ENCODE peak calls at places on chromosomes 13 and 19, in seven cellular contexts. N is cardiac muscle cell; E is stimulated activated CD4-positive, alpha-beta T cell treated with anti-CD3 and anti-CD28 coated beads, Interleukin-1b, Interleukin-23, amount 100 ng/mL, for 1 hour; L is Calu3; W is hypothalamus; G is stimulated activated CD8-positive, alpha-beta memory T cell treated with anti-CD3 and anti-CD28 coated beads, Interleukin-4, amount 100 ng/mL, for 1 hour; C is HS-27A. M is an unnamed sample.

GRCh38 chr19:17725422-17726078 is 6.3 kb downstream of the MAP1S start:
- DNase-seq in N (no peak), E (no peak), L (no peak), W (no peak), G (no peak), C (no peak), M (no peak)

GRCh38 chr13:46341112-46341711 is 45.8 kb downstream of the RUBCNL start:
- DNase-seq in N (peak), E (no peak), L (no peak), W (no peak), G (no peak), C (no peak), M (peak)

GRCh38 chr13:100349594-100349993 is 239.0 kb downstream of the GGACT start:
- DNase-seq in N (no peak), E (no peak), L (no peak), W (no peak), G (no peak), C (no peak), M (no peak)

GRCh38 chr19:6767357-6768235 is at the start of gene SH2D3A:
- DNase-seq in N (peak), E (peak), L (peak), W (no peak), G (peak), C (no peak), M (peak)

GRCh38 chr19:34364830-34365462 is at the start of gene GPI:
- DNase-seq in N (peak), E (peak), L (peak), W (peak), G (peak), C (no peak), M (no peak)

GRCh38 chr19:12772323-12772722 is 3.0 kb downstream of the HOOK2 start:
- DNase-seq in N (no peak), E (no peak), L (no peak), W (no peak), G (no peak), C (no peak), M (no peak)

GRCh38 chr13:75769141-75769905 is 133.2 kb downstream of the LMO7 start:
- DNase-seq in N (no peak), E (no peak), L (no peak), W (no peak), G (no peak), C (no peak), M (no peak)

GRCh38 chr13:23622991-23623390 is 52.8 kb downstream of the TNFRSF19 start:
- DNase-seq in N (no peak), E (no peak), L (no peak), W (no peak), G (no peak), C (no peak), M (no peak)

GRCh38 chr19:16051254-16052025 is 24.9 kb upstream of the TPM4 start:
- DNase-seq in N (peak), E (no peak), L (no peak), W (no peak), G (no peak), C (no peak), M (peak)

GRCh38 chr19:11196406-11197287 is 698 bp downstream of the KANK2 start:
- DNase-seq in N (peak), E (no peak), L (peak), W (peak), G (no peak), C (no peak), M (no peak)

GRCh38 chr19:50835785-50836542 is 2.6 kb upstream of the KLK15 start:
- DNase-seq in N (peak), E (peak), L (peak), W (peak), G (peak), C (no peak), M (no peak)

GRCh38 chr19:4052114-4052992 is 14.3 kb downstream of the ZBTB7A start:
- DNase-seq in N (peak), E (no peak), L (peak), W (peak), G (no peak), C (no peak), M (peak)

GRCh38 chr19:13398780-13399726 is 107.2 kb downstream of the CACNA1A start:
- DNase-seq in N (peak), E (no peak), L (no peak), W (no peak), G (no peak), C (no peak), M (peak)

GRCh38 chr19:40013991-40014390 is 17.1 kb downstream of the ZNF546 start:
- DNase-seq in N (no peak), E (no peak), L (no peak), W (no peak), G (no peak), C (no peak), M (no peak)

GRCh38 chr19:2711175-2711936 is 8.9 kb upstream of the GNG7 start:
- DNase-seq in N (peak), E (no peak), L (no peak), W (no peak), G (no peak), C (no peak), M (no peak)

GRCh38 chr19:2261438-2262172 is 5.4 kb upstream of the JSRP1 start:
- DNase-seq in N (peak), E (no peak), L (no peak), W (no peak), G (no peak), C (no peak), M (no peak)

GRCh38 chr19:3369337-3370213 is 3.2 kb downstream of the NFIC start:
- DNase-seq in N (peak), E (no peak), L (no peak), W (peak), G (no peak), C (no peak), M (no peak)

GRCh38 chr13:100176781-100177389 is 88.0 kb downstream of the PCCA start:
- DNase-seq in N (peak), E (no peak), L (no peak), W (no peak), G (no peak), C (peak), M (no peak)

GRCh38 chr13:102903659-102904407 is 58.0 kb downstream of the ERCC5 start:
- DNase-seq in N (peak), E (no peak), L (no peak), W (peak), G (no peak), C (no peak), M (no peak)

GRCh38 chr19:14413355-14413754 is 5.8 kb downstream of the DDX39A start:
- DNase-seq in N (no peak), E (no peak), L (no peak), W (no peak), G (no peak), C (no peak), M (no peak)

GRCh38 chr19:32876919-32877285 is 7.3 kb upstream of the SLC7A9 start:
- DNase-seq in N (peak), E (no peak), L (no peak), W (no peak), G (no peak), C (no peak), M (no peak)

GRCh38 chr13:111159362-111160320 is 44.5 kb downstream of the ARHGEF7 start:
- DNase-seq in N (no peak), E (no peak), L (no peak), W (no peak), G (no peak), C (no peak), M (no peak)

GRCh38 chr19:21434967-21435544 is 38.1 kb downstream of the ZNF493 start:
- DNase-seq in N (no peak), E (no peak), L (no peak), W (no peak), G (no peak), C (no peak), M (no peak)

GRCh38 chr13:106797081-106797640 is 229.2 kb upstream of the ARGLU1 start:
- DNase-seq in N (no peak), E (no peak), L (no peak), W (no peak), G (no peak), C (no peak), M (no peak)

GRCh38 chr19:13207237-13208130 is 57.3 kb downstream of the IER2 start:
- DNase-seq in N (peak), E (no peak), L (no peak), W (no peak), G (no peak), C (no peak), M (no peak)

GRCh38 chr19:29672933-29673336 is 7.7 kb downstream of the PLEKHF1 start:
- DNase-seq in N (no peak), E (peak), L (no peak), W (no peak), G (peak), C (no peak), M (no peak)

GRCh38 chr13:34207334-34207733 is 389.4 kb downstream of the RFC3 start:
- DNase-seq in N (peak), E (no peak), L (peak), W (no peak), G (no peak), C (peak), M (no peak)

GRCh38 chr13:30933334-30933681 is 852 bp downstream of the TEX26 start:
- DNase-seq in N (no peak), E (no peak), L (no peak), W (no peak), G (no peak), C (no peak), M (no peak)

GRCh38 chr19:10074153-10074552 is 12.0 kb upstream of the SHFL start:
- DNase-seq in N (peak), E (no peak), L (peak), W (no peak), G (no peak), C (no peak), M (peak)

GRCh38 chr19:10544753-10545251 is 1.1 kb downstream of the ATG4D start:
- DNase-seq in N (no peak), E (no peak), L (no peak), W (no peak), G (no peak), C (no peak), M (no peak)

GRCh38 chr13:53522034-53522433 is 493.4 kb downstream of the OLFM4 start:
- DNase-seq in N (no peak), E (no peak), L (no peak), W (no peak), G (no peak), C (no peak), M (no peak)

GRCh38 chr19:46009530-46010510 is 13.0 kb downstream of the PGLYRP1 start:
- DNase-seq in N (peak), E (peak), L (peak), W (peak), G (peak), C (peak), M (peak)

GRCh38 chr19:15449620-15450527 is at the start of gene WIZ:
- DNase-seq in N (peak), E (peak), L (peak), W (peak), G (peak), C (no peak), M (peak)